ENCODE peak calls at places on chromosomes 16 and 17, in four cellular contexts. V is CD8-positive, alpha-beta T cell; Q is astrocyte of the spinal cord; I is cardiac muscle cell. L is an unnamed sample.

GRCh38 chr16:74582984-74583383 is 23.9 kb downstream of the GLG1 start:
- DNase-seq in V (no peak), Q (no peak), I (no peak), L (no peak)

GRCh38 chr17:33905338-33905800 is 349.7 kb upstream of the CCL2 start:
- DNase-seq in V (no peak), Q (no peak), I (no peak), L (no peak)

GRCh38 chr16:49961087-49961486 is 63.9 kb upstream of the CNEP1R1 start:
- DNase-seq in V (no peak), Q (peak; percentile 13), I (peak; percentile 56), L (peak; percentile 25)

GRCh38 chr17:17740627-17741237 is 59.5 kb downstream of the RAI1 start:
- DNase-seq in V (peak; percentile 73), Q (peak; percentile 31), I (no peak), L (no peak)

GRCh38 chr17:59107306-59107670 is 608 bp upstream of the TRIM37 start:
- DNase-seq in V (no peak), Q (no peak), I (no peak), L (no peak)

GRCh38 chr16:5882087-5882661 is 784.6 kb upstream of the EEF2KMT start:
- DNase-seq in V (no peak), Q (no peak), I (no peak), L (no peak)

GRCh38 chr17:28394717-28395116 is 11.3 kb downstream of the SLC46A1 start:
- DNase-seq in V (no peak), Q (peak; percentile 15), I (peak; percentile 58), L (peak; percentile 31)

GRCh38 chr17:17146791-17147406 is 59.2 kb downstream of the PLD6 start:
- DNase-seq in V (peak; percentile 62), Q (no peak), I (no peak), L (no peak)

GRCh38 chr16:31496670-31497069 is 11.5 kb downstream of the RUSF1 start:
- DNase-seq in V (no peak), Q (no peak), I (no peak), L (no peak)

GRCh38 chr17:63837962-63838585 is 4.4 kb downstream of the SMARCD2 start:
- DNase-seq in V (no peak), Q (no peak), I (no peak), L (no peak)

GRCh38 chr16:57361384-57361783 is 2.8 kb downstream of the CCL22 start:
- DNase-seq in V (no peak), Q (no peak), I (no peak), L (no peak)

GRCh38 chr17:36890398-36891190 is 46.7 kb upstream of the LHX1 start:
- DNase-seq in V (no peak), Q (no peak), I (no peak), L (no peak)

GRCh38 chr16:58197314-58198012 is 443 bp downstream of the CSNK2A2 start:
- DNase-seq in V (no peak), Q (no peak), I (no peak), L (no peak)

GRCh38 chr16:81319221-81319912 is 4.6 kb downstream of the GAN start:
- DNase-seq in V (no peak), Q (peak; percentile 79), I (peak; percentile 53), L (peak; percentile 74)

GRCh38 chr17:57701121-57701520 is 44.0 kb downstream of the CCDC182 start:
- DNase-seq in V (no peak), Q (no peak), I (no peak), L (no peak)

GRCh38 chr17:60311936-60312335 is 80.0 kb downstream of the USP32 start:
- DNase-seq in V (no peak), Q (peak; percentile 29), I (peak; percentile 80), L (peak; percentile 67)

GRCh38 chr17:8994319-8994718 is 27.0 kb upstream of the NTN1 start:
- DNase-seq in V (peak; percentile 73), Q (peak; percentile 32), I (peak; percentile 58), L (peak; percentile 58)

GRCh38 chr16:78483124-78483992 is 383.9 kb downstream of the WWOX start:
- DNase-seq in V (no peak), Q (no peak), I (no peak), L (no peak)

GRCh38 chr16:78479723-78480122 is 380.3 kb downstream of the WWOX start:
- DNase-seq in V (no peak), Q (no peak), I (no peak), L (no peak)

GRCh38 chr16:78480588-78480987 is 381.1 kb downstream of the WWOX start:
- DNase-seq in V (no peak), Q (no peak), I (no peak), L (no peak)

GRCh38 chr16:78474762-78475161 is 375.3 kb downstream of the WWOX start:
- DNase-seq in V (no peak), Q (no peak), I (no peak), L (no peak)

DNA sequence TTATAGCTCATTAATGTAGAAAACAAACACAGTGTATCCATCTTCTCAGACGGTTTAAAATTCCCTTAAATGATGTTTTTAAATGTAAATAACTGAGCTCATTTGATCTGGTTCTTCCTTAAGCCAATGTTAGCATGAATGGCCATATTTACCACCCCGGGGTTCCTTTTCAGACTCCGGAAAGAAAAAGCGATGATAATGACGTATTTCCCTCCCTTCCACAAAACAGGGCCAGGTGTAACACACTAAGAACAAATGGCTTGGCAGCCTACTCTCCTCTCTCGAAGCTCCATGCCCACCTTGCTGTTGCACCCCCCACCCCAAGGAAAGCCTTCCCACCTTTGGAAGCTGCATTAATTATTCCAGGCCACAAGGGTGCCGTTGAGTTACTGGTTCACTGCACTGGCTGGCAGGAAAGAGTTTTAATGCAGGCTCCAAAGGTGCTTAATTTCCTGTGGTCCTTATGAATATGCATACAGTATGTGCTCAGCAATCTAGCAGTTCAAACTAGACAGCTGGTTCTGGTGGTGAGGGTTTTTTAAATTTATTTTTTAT is 378.9 kb downstream of the WWOX start:
- DNase-seq in V (no peak), Q (no peak), I (no peak), L (no peak)
- TF ChIP-seq CTCF in V (no peak), Q (peak; percentile 34), I (no peak), L (peak; percentile 17)

DNA sequence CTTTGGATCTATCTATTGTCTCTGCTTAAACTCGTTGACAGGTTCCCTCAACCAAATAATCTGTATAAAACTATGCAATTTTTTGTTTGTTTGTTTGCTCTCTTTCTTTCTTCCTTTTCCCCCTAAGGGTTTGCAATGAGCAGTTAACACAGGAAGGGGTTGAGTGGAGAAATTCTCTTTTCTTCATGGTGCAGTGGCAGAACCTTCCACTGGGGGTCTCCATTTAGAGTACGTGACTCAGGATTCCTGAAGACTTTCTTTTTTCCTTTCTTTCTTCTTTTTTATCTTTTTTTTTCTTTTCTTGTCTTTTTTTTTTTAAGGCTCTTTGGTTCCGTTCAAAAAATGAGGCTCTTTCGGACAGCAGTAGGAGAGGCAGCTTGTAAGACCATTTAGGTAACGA is 19.5 kb upstream of the RBFOX1 start:
- DNase-seq in V (no peak), Q (no peak), I (no peak), L (peak; percentile 0)
- TF ChIP-seq CTCF in V (no peak), Q (peak; percentile 27), I (no peak), L (peak; percentile 19)

GRCh38 chr17:40883960-40884359 is 1.1 kb downstream of the KRT20 start:
- DNase-seq in V (no peak), Q (no peak), I (no peak), L (no peak)

GRCh38 chr17:40883031-40883430 is 2.0 kb downstream of the KRT20 start:
- DNase-seq in V (no peak), Q (no peak), I (no peak), L (no peak)

GRCh38 chr17:40886090-40886489 is 1.0 kb upstream of the KRT20 start:
- DNase-seq in V (no peak), Q (no peak), I (peak; percentile 4), L (no peak)

GRCh38 chr17:40888321-40888720 is 3.3 kb upstream of the KRT20 start:
- DNase-seq in V (no peak), Q (no peak), I (no peak), L (no peak)

GRCh38 chr17:40884708-40885512 is at the start of gene KRT20:
- DNase-seq in V (no peak), Q (no peak), I (no peak), L (no peak)
- TF ChIP-seq CTCF in V (no peak), Q (no peak), I (peak; percentile 3), L (peak; percentile 19)

GRCh38 chr17:41785876-41786226 is 660 bp downstream of the JUP start:
- DNase-seq in V (no peak), Q (no peak), I (no peak), L (peak; percentile 51)
- TF ChIP-seq CTCF in V (no peak), Q (no peak), I (no peak), L (no peak)

DNA sequence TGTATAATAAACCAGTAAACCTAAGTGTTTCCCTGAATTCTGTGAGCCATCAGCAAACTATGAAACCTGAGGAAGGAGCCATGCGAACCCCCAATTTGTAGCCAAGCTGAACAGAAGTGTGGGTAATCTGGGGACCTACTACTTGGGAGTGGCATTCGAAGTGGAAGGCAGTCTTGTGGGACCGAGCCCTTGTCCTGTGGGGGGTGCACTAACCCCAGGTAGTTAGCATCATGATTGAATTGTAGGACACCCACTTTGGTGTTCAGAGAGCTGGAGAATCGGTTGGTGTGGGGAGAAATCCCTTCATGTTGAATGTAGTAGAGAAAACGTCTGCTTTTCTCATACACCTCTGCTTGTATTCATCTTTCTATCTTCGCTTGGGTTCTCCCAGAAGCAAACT is 79.7 kb upstream of the CPHXL start:
- DNase-seq in V (no peak), Q (no peak), I (no peak), L (no peak)
- TF ChIP-seq CTCF in V (no peak), Q (no peak), I (no peak), L (no peak)

GRCh38 chr16:84088695-84089395 is 27.9 kb downstream of the MBTPS1 start:
- DNase-seq in V (peak; percentile 64), Q (no peak), I (no peak), L (no peak)
- TF ChIP-seq CTCF in V (peak; percentile 28), Q (no peak), I (no peak), L (no peak)

GRCh38 chr17:81393684-81394376 is 1.4 kb upstream of the BAHCC1 start:
- DNase-seq in V (no peak), Q (peak; percentile 100), I (peak; percentile 100), L (peak; percentile 100)
- TF ChIP-seq CTCF in V (no peak), Q (peak; percentile 22), I (peak; percentile 33), L (no peak)